ENCODE peak calls at places on chromosome 19, in six cellular contexts. X, S, U, R, F and B are unnamed samples.
A peak's percentile ranks its signal among the peaks of the same experiment; 100 is the strongest.

GRCh38 chr19:17973759-17974158 is 6.9 kb downstream of the KCNN1 start:
- DNase-seq in F (no peak), S (no peak), U (no peak), X (no peak), R (no peak), B (no peak)

GRCh38 chr19:40461669-40462221 is 3.8 kb downstream of the BLVRB start:
- DNase-seq in S (no peak), U (no peak), X (peak; percentile 61), R (no peak), F (peak; percentile 59), B (no peak)

GRCh38 chr19:21848706-21849105 is 12.7 kb upstream of the ZNF43 start:
- DNase-seq in S (no peak), X (no peak), R (no peak), F (no peak), U (no peak), B (no peak)

GRCh38 chr19:17944301-17944700 is 11.5 kb downstream of the CCDC124 start:
- DNase-seq in R (no peak), F (no peak), S (no peak), U (no peak), X (no peak), B (no peak)

GRCh38 chr19:42596391-42597071 is 1.8 kb upstream of the CEACAM8 start:
- DNase-seq in F (no peak), R (peak; percentile 47), X (no peak), U (peak; percentile 82), S (peak; percentile 70), B (no peak)

GRCh38 chr19:18000981-18001836 is 6.8 kb upstream of the ARRDC2 start:
- DNase-seq in X (no peak), S (peak; percentile 92), F (peak; percentile 70), U (peak; percentile 77), R (peak; percentile 90), B (peak; percentile 81)

GRCh38 chr19:47369923-47370625 is 21.0 kb downstream of the DHX34 start:
- DNase-seq in R (no peak), F (no peak), U (no peak), X (no peak), S (no peak), B (no peak)

GRCh38 chr19:2381151-2381822 is 21.2 kb downstream of the TMPRSS9 start:
- DNase-seq in S (no peak), R (no peak), X (no peak), U (no peak), F (no peak), B (no peak)

GRCh38 chr19:572140-572890 is at the start of gene BSG:
- DNase-seq in U (peak; percentile 97), R (peak; percentile 100), S (peak; percentile 99), X (peak; percentile 88), F (peak; percentile 94), B (peak; percentile 94)

GRCh38 chr19:55678121-55678671 is 3.2 kb downstream of the EPN1 start:
- DNase-seq in U (no peak), F (no peak), X (peak; percentile 88), R (no peak), S (no peak), B (no peak)

GRCh38 chr19:42475366-42475765 is 32.6 kb upstream of the CXCL17 start:
- DNase-seq in R (no peak), F (no peak), S (no peak), X (no peak), U (no peak), B (no peak)

GRCh38 chr19:294341-294818 is 3.2 kb upstream of the PLPP2 start:
- DNase-seq in U (peak; percentile 58), R (no peak), X (no peak), S (peak; percentile 47), F (no peak), B (no peak)

GRCh38 chr19:23787106-23787505 is 28.4 kb upstream of the ZNF681 start:
- DNase-seq in S (no peak), F (no peak), U (no peak), R (no peak), X (no peak), B (no peak)

GRCh38 chr19:2661615-2662014 is 40.9 kb downstream of the GNG7 start:
- DNase-seq in S (no peak), U (no peak), X (no peak), F (no peak), R (peak; percentile 47), B (peak; percentile 22)

GRCh38 chr19:290539-291521 is at the start of gene PLPP2:
- DNase-seq in F (no peak), U (peak; percentile 91), S (peak; percentile 76), X (no peak), R (no peak), B (no peak)

GRCh38 chr19:45917421-45918091 is 3.0 kb upstream of the NANOS2 start:
- DNase-seq in X (no peak), S (no peak), F (no peak), R (no peak), U (no peak), B (no peak)

GRCh38 chr19:49570138-49570856 is 10.1 kb downstream of the NOSIP start:
- DNase-seq in X (no peak), U (peak; percentile 70), F (peak; percentile 88), R (peak; percentile 93), S (peak; percentile 86), B (peak; percentile 83)

GRCh38 chr19:17575871-17576757 is 20.7 kb downstream of the COLGALT1 start:
- DNase-seq in S (peak; percentile 30), X (no peak), F (no peak), U (no peak), R (peak; percentile 89), B (no peak)

GRCh38 chr19:32881766-32882165 is 12.2 kb upstream of the SLC7A9 start:
- DNase-seq in U (peak; percentile 45), S (no peak), X (no peak), R (no peak), F (no peak), B (no peak)

GRCh38 chr19:2550431-2551171 is 74.7 kb downstream of the GADD45B start:
- DNase-seq in F (no peak), S (peak; percentile 54), U (no peak), X (no peak), R (no peak), B (no peak)

GRCh38 chr19:52196256-52196967 is 6.6 kb downstream of the PPP2R1A start:
- DNase-seq in R (no peak), S (no peak), F (no peak), U (no peak), X (no peak), B (no peak)

GRCh38 chr19:29119582-29119981 is 93.4 kb downstream of the UQCRFS1 start:
- DNase-seq in R (no peak), F (no peak), U (peak; percentile 51), S (peak; percentile 17), X (no peak), B (no peak)

GRCh38 chr19:44816301-44816700 is 7.4 kb downstream of the BCAM start:
- DNase-seq in S (peak; percentile 16), X (no peak), R (no peak), F (no peak), U (no peak), B (no peak)

GRCh38 chr19:33235269-33235995 is 9.8 kb upstream of the SLC7A10 start:
- DNase-seq in X (peak; percentile 61), F (peak; percentile 78), U (peak; percentile 99), R (peak; percentile 80), S (peak; percentile 91), B (peak; percentile 57)

GRCh38 chr19:35885225-35885624 is 15.1 kb downstream of the NFKBID start:
- DNase-seq in R (no peak), X (no peak), U (no peak), S (no peak), F (no peak), B (no peak)

DNA sequence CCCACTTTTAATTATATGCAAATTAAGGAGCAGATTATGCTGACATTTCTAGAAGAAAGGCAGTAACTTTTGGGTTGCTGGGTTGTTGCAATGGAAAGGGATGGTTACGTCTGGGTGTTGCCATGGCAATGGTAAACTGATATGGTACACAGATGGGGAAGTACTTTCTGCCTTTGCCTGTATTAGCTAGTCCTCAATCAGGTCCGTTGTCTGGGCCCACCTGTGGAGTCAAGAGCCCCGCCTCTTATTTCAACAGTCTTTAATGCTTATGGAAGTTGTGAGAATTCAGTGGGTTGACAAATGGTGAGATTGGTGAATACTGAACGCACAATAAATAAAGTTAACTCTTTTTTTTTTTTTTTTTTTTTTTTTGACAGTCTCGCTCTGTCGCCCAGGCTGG is 30.6 kb upstream of the DPP9 start:
- DNase-seq in S (no peak), X (no peak), U (no peak), R (no peak), F (no peak), B (no peak)
- TF ChIP-seq SIN3A in S (no peak), X (no peak), U (no peak), R (no peak), F (no peak), B (no peak)

GRCh38 chr19:9054768-9055167 is 32.1 kb upstream of the OR1M1 start:
- DNase-seq in X (no peak), U (peak; percentile 54), F (no peak), S (no peak), R (no peak), B (no peak)
- H2AFZ ChIP-seq in X (no peak overlapping the region), U (no peak overlapping the region), F (no peak overlapping the region), S (no peak overlapping the region), R (no peak overlapping the region), B (no peak overlapping the region)

GRCh38 chr19:13977803-13978202 is 25.5 kb downstream of the DCAF15 start:
- DNase-seq in F (no peak), U (no peak), R (no peak), X (no peak), S (no peak), B (no peak)

GRCh38 chr19:13975870-13976269 is 23.6 kb downstream of the DCAF15 start:
- DNase-seq in F (no peak), R (no peak), S (no peak), X (no peak), U (no peak), B (no peak)

GRCh38 chr19:13976446-13976845 is 24.1 kb downstream of the DCAF15 start:
- DNase-seq in R (no peak), F (no peak), S (no peak), X (no peak), U (no peak), B (no peak)

GRCh38 chr19:13972368-13973155 is 20.3 kb downstream of the DCAF15 start:
- DNase-seq in S (no peak), U (no peak), F (no peak), X (no peak), R (no peak), B (no peak)

DNA sequence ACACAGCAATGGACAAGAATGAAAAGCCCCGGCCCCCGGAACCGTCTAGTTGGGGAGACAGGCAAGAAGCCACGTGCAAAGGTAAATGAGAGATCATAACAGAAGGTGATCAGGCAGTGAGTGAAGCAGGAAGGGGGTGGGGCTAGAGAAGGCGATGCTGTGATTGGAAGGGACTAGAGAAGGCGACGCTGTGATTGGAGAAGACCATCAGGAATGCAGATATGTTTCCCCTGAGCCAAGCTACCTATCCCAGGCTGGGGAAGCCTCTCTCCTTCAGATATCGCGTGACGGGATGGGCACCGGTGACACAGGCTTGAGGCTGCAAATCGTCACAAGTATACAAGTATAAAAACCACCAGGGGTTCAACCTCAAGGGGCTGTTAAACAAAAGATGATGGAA is 21.8 kb downstream of the DCAF15 start:
- DNase-seq in F (no peak), R (peak; percentile 61), X (no peak), U (peak; percentile 78), S (peak; percentile 66), B (peak; percentile 65)
- TF ChIP-seq RAD21 in F (no peak), R (no peak), X (no peak), U (no peak), S (no peak), B (no peak)

DNA sequence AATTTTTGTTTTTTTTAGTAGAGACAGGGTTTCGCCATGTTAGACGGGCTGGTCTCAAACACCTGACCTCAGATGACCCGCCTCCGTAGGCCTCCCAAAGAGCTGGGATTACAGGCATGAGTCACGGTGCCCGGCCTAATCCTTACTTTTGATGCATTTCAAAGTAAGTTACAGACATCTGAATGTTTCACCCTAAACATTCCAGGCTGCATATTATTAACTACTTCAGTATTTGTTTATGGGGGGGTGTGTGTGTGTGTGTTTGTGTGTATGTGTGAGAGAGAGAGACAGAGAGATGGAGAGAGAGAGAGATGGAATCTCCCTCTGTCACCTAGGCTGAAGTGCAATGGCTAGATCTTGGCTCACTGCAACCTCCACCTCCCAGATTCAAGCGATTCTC is 13.1 kb downstream of the SULT2B1 start:
- DNase-seq in S (no peak), R (peak; percentile 36), U (no peak), F (peak; percentile 88), X (no peak), B (no peak)
- TF ChIP-seq SIN3A in S (no peak), R (no peak), U (no peak), F (no peak), X (no peak), B (no peak)